ENCODE peak calls at places on chromosomes 12 and 14, in eight cellular contexts. T is heart left ventricle, H is A549, J is suprapubic skin, C is lower leg skin, V is GM12865, L is endodermal cell, R is fibroblast of lung. N is an unnamed sample.

GRCh38 chr14:56195727-56196126 is 77.5 kb downstream of the PELI2 start:
- DNase-seq in T (no peak), H (no peak), J (no peak), C (no peak), V (peak), L (no peak), R (peak), N (peak)

GRCh38 chr14:89672636-89673279 is 255.7 kb upstream of the FOXN3 start:
- DNase-seq in T (peak), H (no peak), J (no peak), C (no peak), V (no peak), L (no peak), R (no peak), N (peak)

GRCh38 chr12:106586535-106586802 is 3.7 kb downstream of the RFX4 start:
- DNase-seq in T (no peak), H (no peak), J (no peak), C (no peak), V (no peak), L (peak), R (no peak), N (no peak)

GRCh38 chr12:20602671-20603402 is 92.3 kb upstream of the SLCO1C1 start:
- DNase-seq in T (no peak), H (peak), J (no peak), C (no peak), V (no peak), L (no peak), R (peak), N (no peak)

GRCh38 chr12:72511493-72511892 is 239.3 kb downstream of the TRHDE start:
- DNase-seq in T (no peak), H (no peak), J (no peak), C (no peak), V (no peak), L (no peak), R (peak), N (no peak)

GRCh38 chr12:43978546-43978945 is 142.7 kb downstream of the TMEM117 start:
- DNase-seq in T (no peak), H (no peak), J (no peak), C (no peak), V (no peak), L (no peak), R (no peak), N (no peak)

GRCh38 chr12:27340971-27341370 is 8.3 kb downstream of the BMAL2 start:
- DNase-seq in T (no peak), H (no peak), J (no peak), C (no peak), V (no peak), L (no peak), R (peak), N (no peak)

GRCh38 chr14:94548131-94548998 is 12.9 kb upstream of the SERPINA4 start:
- DNase-seq in T (no peak), H (no peak), J (no peak), C (peak), V (no peak), L (peak), R (no peak), N (no peak)

GRCh38 chr12:124917135-124917840 is 2.8 kb upstream of the UBC start:
- DNase-seq in T (peak), H (peak), J (peak), C (peak), V (peak), L (peak), R (peak), N (peak)

GRCh38 chr14:95922080-95922479 is 45.4 kb downstream of the TUNAR start:
- DNase-seq in T (no peak), H (no peak), J (no peak), C (no peak), V (no peak), L (no peak), R (no peak), N (no peak)

GRCh38 chr14:64764641-64765520 is 60.7 kb downstream of the PLEKHG3 start:
- DNase-seq in T (peak), H (peak), J (peak), C (peak), V (peak), L (peak), R (peak), N (peak)

GRCh38 chr14:96037891-96038557 is 1.1 kb upstream of the C14orf132 start:
- DNase-seq in T (peak), H (peak), J (peak), C (peak), V (no peak), L (peak), R (peak), N (peak)

GRCh38 chr12:96338852-96339478 is 61.3 kb downstream of the CDK17 start:
- DNase-seq in T (no peak), H (no peak), J (no peak), C (no peak), V (no peak), L (no peak), R (no peak), N (no peak)

GRCh38 chr12:101746661-101747060 is 7.4 kb upstream of the SYCP3 start:
- DNase-seq in T (no peak), H (no peak), J (no peak), C (no peak), V (no peak), L (no peak), R (no peak), N (no peak)

GRCh38 chr14:89607453-89607852 is 190.4 kb upstream of the FOXN3 start:
- DNase-seq in T (no peak), H (no peak), J (no peak), C (no peak), V (no peak), L (no peak), R (peak), N (no peak)

GRCh38 chr14:21248739-21249411 is 20.4 kb downstream of the HNRNPC start:
- DNase-seq in T (no peak), H (no peak), J (no peak), C (no peak), V (no peak), L (no peak), R (no peak), N (no peak)

GRCh38 chr14:21241218-21241819 is 27.9 kb downstream of the HNRNPC start:
- DNase-seq in T (no peak), H (peak), J (no peak), C (no peak), V (no peak), L (no peak), R (no peak), N (no peak)

GRCh38 chr14:21248338-21248737 is 20.9 kb downstream of the HNRNPC start:
- DNase-seq in T (no peak), H (no peak), J (no peak), C (no peak), V (no peak), L (no peak), R (no peak), N (no peak)

GRCh38 chr14:21244546-21244945 is 24.7 kb downstream of the HNRNPC start:
- DNase-seq in T (no peak), H (no peak), J (no peak), C (no peak), V (no peak), L (no peak), R (no peak), N (no peak)

GRCh38 chr14:21245813-21246212 is 23.4 kb downstream of the HNRNPC start:
- DNase-seq in T (no peak), H (no peak), J (no peak), C (no peak), V (no peak), L (no peak), R (no peak), N (no peak)
- H3K4me3 ChIP-seq in T (no peak), H (no peak), J (no peak), C (no peak), V (no peak), L (no peak), R (no peak), N (no peak)

GRCh38 chr14:71050227-71050823 is 143.1 kb downstream of the PCNX1 start:
- DNase-seq in T (no peak), H (peak), J (no peak), C (no peak), V (no peak), L (no peak), R (peak), N (no peak)
- TF ChIP-seq CTCF in T (peak), H (no peak), J (no peak), C (no peak), V (peak), L (peak), R (peak), N (peak)

GRCh38 chr14:29896354-29896768 is 31.3 kb downstream of the PRKD1 start:
- DNase-seq in T (no peak), H (peak), J (no peak), C (no peak), V (no peak), L (no peak), R (no peak), N (no peak)
- H3K4me3 ChIP-seq in T (no peak), H (no peak), J (no peak), C (no peak), V (no peak), L (no peak), R (no peak), N (no peak)

DNA sequence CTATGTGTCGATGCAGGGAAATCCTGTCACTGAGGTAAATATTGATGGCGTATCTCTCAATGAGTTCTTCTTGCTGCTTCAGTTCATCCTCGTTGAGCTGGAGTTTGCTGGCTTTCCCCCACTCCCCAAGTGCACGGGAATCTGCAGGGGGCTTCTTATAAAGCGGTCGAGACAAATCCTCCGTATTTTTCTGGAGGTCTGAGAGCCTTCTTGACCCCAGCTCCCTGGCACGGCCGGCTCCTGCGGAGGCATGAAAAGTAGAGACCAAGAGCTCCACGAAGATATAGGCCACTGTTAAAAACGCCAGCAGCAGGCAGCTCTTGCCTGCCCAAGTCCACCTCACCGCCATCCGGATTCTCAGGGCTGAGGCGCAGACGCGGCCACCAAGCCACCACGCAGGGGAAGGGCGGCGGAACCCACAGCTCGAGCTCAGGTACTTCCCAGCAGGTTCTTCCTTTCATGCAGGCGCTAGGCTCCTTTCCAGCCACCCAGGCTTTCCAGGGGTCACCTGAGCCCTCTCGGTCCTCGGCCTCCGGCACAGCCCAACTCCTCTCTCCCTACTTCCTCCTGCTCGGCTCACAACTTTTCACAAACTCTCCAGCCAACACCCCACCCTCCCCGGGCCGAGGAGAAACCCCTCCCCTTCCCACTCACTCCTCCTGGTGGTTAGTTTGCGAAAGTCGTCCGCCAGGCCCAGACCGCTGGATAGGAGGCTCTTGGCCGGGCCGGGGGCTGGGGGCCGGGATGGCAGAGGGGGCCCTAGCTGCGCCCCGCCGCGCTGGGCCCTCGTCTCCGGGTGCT is at the start of gene GALNT4:
- DNase-seq in T (peak), H (peak), J (peak), C (peak), V (peak), L (peak), R (peak), N (peak)
- TF ChIP-seq CTCF in T (peak), H (peak), J (peak), C (peak), V (peak), L (peak), R (peak), N (peak)

GRCh38 chr12:89698607-89699006 is 10.0 kb downstream of the ATP2B1 start:
- DNase-seq in T (no peak), H (no peak), J (no peak), C (no peak), V (no peak), L (no peak), R (no peak), N (no peak)
- H3K4me3 ChIP-seq in T (no peak), H (no peak), J (no peak), C (no peak), V (no peak), L (no peak), R (no peak), N (no peak)

DNA sequence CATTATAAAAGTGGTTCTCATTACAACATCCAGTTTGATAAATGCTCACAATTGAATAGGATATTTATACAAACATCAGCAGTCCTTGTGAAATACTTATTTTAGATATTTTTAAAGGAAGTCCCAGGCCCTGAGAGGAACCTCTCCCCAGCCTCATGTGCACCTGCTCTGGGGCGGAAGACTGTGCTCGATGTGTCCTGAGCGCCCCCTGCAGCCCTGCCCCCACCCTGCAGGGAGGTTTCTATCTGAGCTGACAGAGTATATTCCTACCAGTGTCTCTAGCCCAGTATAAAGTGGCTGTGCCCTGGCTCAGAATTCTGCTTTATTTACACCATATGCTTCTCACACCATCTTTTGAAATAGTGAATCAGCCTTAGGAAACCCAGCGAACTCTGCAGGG is 1349.1 kb downstream of the TMEM121 start:
- DNase-seq in T (no peak), H (no peak), J (no peak), C (no peak), V (peak), L (no peak), R (no peak), N (peak)
- TF ChIP-seq CTCF in T (peak), H (no peak), J (no peak), C (no peak), V (peak), L (no peak), R (no peak), N (peak)

GRCh38 chr14:105664691-105665090 is 138.3 kb downstream of the TMEM121 start:
- DNase-seq in T (no peak), H (no peak), J (no peak), C (peak), V (peak), L (no peak), R (no peak), N (no peak)
- H3K4me3 ChIP-seq in T (no peak), H (no peak), J (no peak), C (no peak), V (no peak), L (no peak), R (no peak), N (no peak)

GRCh38 chr12:32896438-32897275 is at the start of gene PKP2:
- DNase-seq in T (peak), H (peak), J (peak), C (peak), V (no peak), L (peak), R (peak), N (peak)

GRCh38 chr12:32894566-32894965 is 2.0 kb downstream of the PKP2 start:
- DNase-seq in T (no peak), H (no peak), J (no peak), C (no peak), V (no peak), L (no peak), R (no peak), N (no peak)

GRCh38 chr12:32897276-32897615 is 669 bp upstream of the PKP2 start:
- DNase-seq in T (no peak), H (no peak), J (no peak), C (no peak), V (no peak), L (no peak), R (no peak), N (no peak)

GRCh38 chr12:32897688-32898573 is 1.4 kb upstream of the PKP2 start:
- DNase-seq in T (no peak), H (no peak), J (no peak), C (no peak), V (no peak), L (no peak), R (no peak), N (no peak)

DNA sequence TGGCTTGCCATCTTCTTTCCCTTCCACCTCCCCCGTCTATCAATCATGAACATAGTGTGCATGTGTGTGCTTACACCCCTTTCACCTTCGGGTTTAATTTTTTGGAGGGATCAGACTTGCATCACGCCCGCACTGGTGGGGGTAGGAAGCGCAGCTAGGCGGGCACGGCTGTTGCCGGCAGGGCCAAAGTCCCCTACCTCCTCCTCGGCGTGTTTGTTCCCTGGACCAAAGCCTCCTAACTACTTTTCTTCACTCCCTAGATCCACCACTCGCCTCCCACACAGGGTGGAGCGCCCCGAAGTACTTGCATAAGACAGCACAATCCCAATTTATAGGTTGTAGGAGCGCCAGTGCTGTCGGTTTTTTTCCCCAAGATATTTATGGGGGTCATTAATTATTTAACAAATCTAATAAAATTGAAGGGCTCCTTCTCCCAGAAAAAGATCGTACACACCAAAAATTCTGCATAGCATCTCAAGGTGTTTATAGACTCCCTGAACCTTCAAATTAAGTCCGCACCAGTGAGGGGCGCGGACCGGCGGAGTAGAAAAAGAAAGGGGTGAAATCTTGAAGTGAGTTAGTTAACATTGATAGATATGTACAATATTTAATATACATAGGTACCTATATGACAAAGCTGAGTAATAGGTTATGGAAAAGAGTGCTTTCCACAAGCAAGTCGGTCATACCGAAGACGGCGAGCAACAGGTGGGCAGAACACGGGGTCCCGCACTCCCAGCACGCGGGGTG is 714 bp downstream of the PKP2 start:
- DNase-seq in T (peak), H (no peak), J (no peak), C (no peak), V (no peak), L (peak), R (no peak), N (peak)
- TF ChIP-seq CTCF in T (no peak), H (no peak), J (no peak), C (no peak), V (no peak), L (peak), R (no peak), N (peak)

N was measured in heart right ventricle.